ENCODE peak calls at places on chromosomes 16 and 17, in five cellular contexts. One of them, this sample, is unnamed.
A peak's percentile ranks its signal among the peaks of the same experiment; 100 is the strongest.

GRCh38 chr17:45783593-45784292 is 377 bp upstream of the CRHR1 start:
- DNase-seq in mesendoderm: peak; percentile 69
- DNase-seq in activated T-cell treated with anti-CD3 and anti-CD28 coated beads for 48 hours: no peak
- DNase-seq in head of caudate nucleus: peak; percentile 70
- DNase-seq in pons: no peak
- DNase-seq in this sample: no peak

GRCh38 chr17:76543482-76544122 is 3.8 kb downstream of the PRCD start:
- DNase-seq in head of caudate nucleus: peak; percentile 63
- DNase-seq in mesendoderm: peak; percentile 62
- DNase-seq in activated T-cell treated with anti-CD3 and anti-CD28 coated beads for 48 hours: no peak
- DNase-seq in pons: peak; percentile 69
- DNase-seq in this sample: no peak

GRCh38 chr16:87581867-87582220 is 20.5 kb upstream of the JPH3 start:
- DNase-seq in mesendoderm: no peak
- DNase-seq in head of caudate nucleus: no peak
- DNase-seq in activated T-cell treated with anti-CD3 and anti-CD28 coated beads for 48 hours: no peak
- DNase-seq in pons: no peak
- DNase-seq in this sample: no peak

GRCh38 chr17:27573971-27574525 is 56.9 kb upstream of the LGALS9 start:
- DNase-seq in activated T-cell treated with anti-CD3 and anti-CD28 coated beads for 48 hours: no peak
- DNase-seq in pons: peak; percentile 25
- DNase-seq in head of caudate nucleus: peak; percentile 44
- DNase-seq in mesendoderm: peak; percentile 95
- DNase-seq in this sample: no peak

GRCh38 chr16:525520-526180 is 1.9 kb upstream of the CAPN15 start:
- DNase-seq in pons: peak; percentile 35
- DNase-seq in head of caudate nucleus: peak; percentile 36
- DNase-seq in activated T-cell treated with anti-CD3 and anti-CD28 coated beads for 48 hours: peak; percentile 69
- DNase-seq in mesendoderm: peak; percentile 67
- DNase-seq in this sample: no peak

GRCh38 chr17:57480438-57481196 is 224.3 kb downstream of the MSI2 start:
- DNase-seq in activated T-cell treated with anti-CD3 and anti-CD28 coated beads for 48 hours: no peak
- DNase-seq in mesendoderm: peak; percentile 60
- DNase-seq in head of caudate nucleus: no peak
- DNase-seq in pons: no peak
- DNase-seq in this sample: no peak

GRCh38 chr16:23499801-23500200 is 10.5 kb downstream of the GGA2 start:
- DNase-seq in activated T-cell treated with anti-CD3 and anti-CD28 coated beads for 48 hours: no peak
- DNase-seq in head of caudate nucleus: peak; percentile 36
- DNase-seq in mesendoderm: peak; percentile 55
- DNase-seq in pons: no peak
- DNase-seq in this sample: no peak

GRCh38 chr17:7403043-7403901 is 625 bp downstream of the TMEM256 start:
- DNase-seq in activated T-cell treated with anti-CD3 and anti-CD28 coated beads for 48 hours: no peak
- DNase-seq in mesendoderm: peak; percentile 61
- DNase-seq in pons: no peak
- DNase-seq in head of caudate nucleus: no peak
- DNase-seq in this sample: no peak

GRCh38 chr17:75771334-75772281 is 6.6 kb upstream of the GALK1 start:
- DNase-seq in mesendoderm: no peak
- DNase-seq in activated T-cell treated with anti-CD3 and anti-CD28 coated beads for 48 hours: no peak
- DNase-seq in pons: no peak
- DNase-seq in head of caudate nucleus: no peak
- DNase-seq in this sample: no peak

GRCh38 chr16:75244844-75245758 is 6.3 kb downstream of the BCAR1 start:
- DNase-seq in pons: peak; percentile 96
- DNase-seq in head of caudate nucleus: peak; percentile 97
- DNase-seq in mesendoderm: peak; percentile 98
- DNase-seq in activated T-cell treated with anti-CD3 and anti-CD28 coated beads for 48 hours: no peak
- DNase-seq in this sample: peak; percentile 79

GRCh38 chr16:11296706-11297491 is 15.8 kb upstream of the PRM1 start:
- DNase-seq in pons: no peak
- DNase-seq in activated T-cell treated with anti-CD3 and anti-CD28 coated beads for 48 hours: no peak
- DNase-seq in mesendoderm: no peak
- DNase-seq in head of caudate nucleus: no peak
- DNase-seq in this sample: no peak

GRCh38 chr16:57000271-57001025 is 11.1 kb downstream of the NLRC5 start:
- DNase-seq in pons: no peak
- DNase-seq in activated T-cell treated with anti-CD3 and anti-CD28 coated beads for 48 hours: peak; percentile 54
- DNase-seq in head of caudate nucleus: no peak
- DNase-seq in mesendoderm: no peak
- DNase-seq in this sample: no peak

GRCh38 chr17:27578718-27579085 is 52.3 kb upstream of the LGALS9 start:
- DNase-seq in pons: no peak
- DNase-seq in activated T-cell treated with anti-CD3 and anti-CD28 coated beads for 48 hours: peak; percentile 64
- DNase-seq in mesendoderm: peak; percentile 62
- DNase-seq in head of caudate nucleus: no peak
- DNase-seq in this sample: no peak

GRCh38 chr16:82311528-82311927 is 141.5 kb upstream of the MPHOSPH6 start:
- DNase-seq in pons: no peak
- DNase-seq in activated T-cell treated with anti-CD3 and anti-CD28 coated beads for 48 hours: no peak
- DNase-seq in mesendoderm: no peak
- DNase-seq in head of caudate nucleus: no peak
- DNase-seq in this sample: no peak

GRCh38 chr17:42422958-42423712 is at the start of gene CAVIN1:
- DNase-seq in mesendoderm: peak; percentile 94
- DNase-seq in head of caudate nucleus: peak; percentile 95
- DNase-seq in pons: peak; percentile 86
- DNase-seq in activated T-cell treated with anti-CD3 and anti-CD28 coated beads for 48 hours: peak; percentile 20
- DNase-seq in this sample: peak; percentile 91

GRCh38 chr17:64648234-64648633 is 13.9 kb downstream of the SMURF2 start:
- DNase-seq in mesendoderm: no peak
- DNase-seq in pons: no peak
- DNase-seq in activated T-cell treated with anti-CD3 and anti-CD28 coated beads for 48 hours: no peak
- DNase-seq in head of caudate nucleus: no peak
- DNase-seq in this sample: no peak

GRCh38 chr16:11612110-11612981 is 25.6 kb upstream of the LITAF start:
- DNase-seq in mesendoderm: peak; percentile 43
- DNase-seq in head of caudate nucleus: no peak
- DNase-seq in activated T-cell treated with anti-CD3 and anti-CD28 coated beads for 48 hours: no peak
- DNase-seq in pons: peak; percentile 56
- DNase-seq in this sample: no peak

GRCh38 chr16:21524068-21524751 is 75.2 kb upstream of the METTL9 start:
- DNase-seq in activated T-cell treated with anti-CD3 and anti-CD28 coated beads for 48 hours: no peak
- DNase-seq in mesendoderm: peak; percentile 37
- DNase-seq in pons: no peak
- DNase-seq in head of caudate nucleus: no peak
- DNase-seq in this sample: no peak

GRCh38 chr16:4414187-4414909 is 2.0 kb downstream of the CORO7 start:
- DNase-seq in activated T-cell treated with anti-CD3 and anti-CD28 coated beads for 48 hours: peak; percentile 73
- DNase-seq in pons: no peak
- DNase-seq in mesendoderm: no peak
- DNase-seq in head of caudate nucleus: no peak
- DNase-seq in this sample: no peak

GRCh38 chr16:3793161-3793576 is 75.8 kb upstream of the TRAP1 start:
- DNase-seq in activated T-cell treated with anti-CD3 and anti-CD28 coated beads for 48 hours: no peak
- DNase-seq in head of caudate nucleus: no peak
- DNase-seq in pons: peak; percentile 40
- DNase-seq in mesendoderm: peak; percentile 54
- DNase-seq in this sample: no peak

GRCh38 chr16:64808474-64808873 is 313.4 kb downstream of the CDH11 start:
- DNase-seq in activated T-cell treated with anti-CD3 and anti-CD28 coated beads for 48 hours: no peak
- DNase-seq in pons: no peak
- DNase-seq in mesendoderm: no peak
- DNase-seq in head of caudate nucleus: no peak
- DNase-seq in this sample: no peak